ENCODE peak calls at places on chromosomes 1 and 21, in seven cellular contexts. T is body of pancreas; M is CD8-positive, alpha-beta T cell; L is thoracic aorta; E is mammary epithelial cell; Y is stomach; W is HepG2. X is an unnamed sample.
A peak's percentile ranks its signal among the peaks of the same experiment; 100 is the strongest.

GRCh38 chr1:178472531-178472930 is 24.2 kb downstream of the CLEC20A start:
- DNase-seq in W (no peak), M (no peak), E (no peak), Y (no peak), L (no peak), T (no peak), X (no peak)

GRCh38 chr1:210332719-210333398 is 4.2 kb downstream of the HHAT start:
- DNase-seq in T (no peak), L (no peak), E (peak; percentile 86), Y (no peak), W (no peak), M (no peak), X (no peak)

GRCh38 chr21:45809421-45809820 is 165.9 kb downstream of the PCBP3 start:
- DNase-seq in Y (no peak), T (no peak), E (no peak), L (no peak), M (no peak), W (no peak), X (no peak)

GRCh38 chr1:50724626-50725286 is 235.3 kb downstream of the FAF1 start:
- DNase-seq in W (no peak), Y (no peak), T (no peak), L (no peak), E (no peak), M (no peak), X (no peak)

GRCh38 chr1:108114026-108114599 is 86.0 kb downstream of the SLC25A24 start:
- DNase-seq in L (no peak), W (no peak), E (no peak), M (no peak), Y (no peak), T (no peak), X (no peak)

GRCh38 chr1:229895605-229896004 is 171.4 kb upstream of the GALNT2 start:
- DNase-seq in W (no peak), M (no peak), T (no peak), Y (no peak), L (no peak), E (no peak), X (no peak)

GRCh38 chr21:13368200-13368599 is 241.4 kb upstream of the POTED start:
- DNase-seq in T (no peak), W (no peak), L (no peak), Y (no peak), E (no peak), M (no peak), X (no peak)

GRCh38 chr1:53066941-53067738 is 5.1 kb downstream of the PODN start:
- DNase-seq in M (no peak), E (no peak), Y (peak; percentile 11), L (no peak), T (no peak), W (no peak), X (no peak)

GRCh38 chr1:225412803-225413338 is 15.0 kb downstream of the LBR start:
- DNase-seq in W (peak; percentile 81), Y (peak; percentile 65), M (no peak), T (peak; percentile 85), E (no peak), L (no peak), X (no peak)
- H3K4me3 ChIP-seq in W (peak overlapping the region; percentile 19), Y (no peak overlapping the region), M (no peak overlapping the region), T (no peak overlapping the region), E (no peak overlapping the region), L (no peak overlapping the region), X (no peak overlapping the region)

DNA sequence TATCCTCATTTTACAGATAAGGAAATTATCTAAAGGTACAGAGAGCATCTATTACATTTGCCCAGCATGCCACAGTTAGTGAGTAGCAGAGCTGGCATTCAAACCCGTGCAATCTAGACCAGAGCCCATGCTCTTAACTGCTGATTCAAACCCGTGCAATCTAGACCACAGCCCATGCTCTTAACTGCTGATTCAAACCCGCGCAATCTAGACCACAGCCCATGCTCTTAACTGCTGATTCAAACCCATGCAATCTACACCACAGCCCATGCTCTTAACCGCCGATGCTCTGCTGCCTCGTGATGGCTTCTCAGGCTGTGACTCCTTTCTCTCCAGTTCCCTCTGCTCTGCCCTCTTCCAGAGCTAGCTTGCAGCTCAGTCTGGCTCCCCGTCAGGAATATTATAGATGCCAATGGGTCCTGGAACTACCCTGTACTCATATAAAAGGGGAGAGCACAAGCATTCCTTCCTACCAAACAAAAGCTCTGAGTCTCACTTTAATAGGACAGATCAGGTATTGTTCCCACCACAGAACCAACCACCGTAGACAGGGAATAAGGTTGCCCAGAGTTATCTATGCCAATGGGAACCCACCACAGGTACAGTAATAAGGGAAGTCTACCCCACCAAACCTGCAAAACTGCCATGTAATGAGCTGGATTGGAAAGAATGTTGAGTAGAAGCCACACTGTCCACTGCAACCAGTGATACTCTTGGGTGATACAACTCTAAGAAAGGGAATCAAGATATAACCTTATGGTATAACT is 78.4 kb downstream of the SMYD3 start:
- DNase-seq in W (no peak), M (no peak), T (no peak), E (peak; percentile 98), L (no peak), Y (no peak), X (peak; percentile 83)
- H3K27ac ChIP-seq in W (no peak overlapping the region), M (no peak overlapping the region), T (no peak overlapping the region), E (peak overlapping the region; percentile 56), L (no peak overlapping the region), Y (no peak overlapping the region), X (peak overlapping the region; percentile 97)

DNA sequence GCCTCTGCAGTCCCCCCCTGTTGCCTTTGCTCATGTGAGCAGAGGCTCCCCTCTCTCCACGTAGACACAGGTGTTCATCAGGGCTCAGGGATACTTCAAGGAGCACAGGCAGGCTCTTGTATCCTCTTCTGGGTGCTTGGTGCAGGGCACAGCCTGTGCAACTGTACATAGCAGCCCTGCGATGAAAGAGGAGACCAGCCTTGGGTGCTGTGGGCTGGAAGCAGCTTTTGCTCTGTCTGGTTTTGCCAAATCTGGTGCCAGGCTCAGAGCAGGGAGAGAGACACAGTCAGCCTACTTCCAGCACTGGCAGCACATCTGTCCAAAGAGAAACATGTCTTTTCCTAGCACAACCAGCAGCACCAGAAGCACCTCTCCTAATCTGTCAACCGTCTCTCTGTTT is 132.1 kb downstream of the ETS2 start:
- DNase-seq in L (no peak), Y (no peak), W (no peak), T (no peak), M (no peak), E (no peak), X (no peak)
- H3K4me3 ChIP-seq in L (no peak overlapping the region), Y (no peak overlapping the region), W (no peak overlapping the region), T (no peak overlapping the region), M (no peak overlapping the region), E (no peak overlapping the region), X (no peak overlapping the region)

GRCh38 chr21:23245231-23245630 is 2247.0 kb downstream of the NCAM2 start:
- DNase-seq in E (no peak), T (no peak), L (no peak), W (no peak), Y (no peak), M (no peak), X (no peak)

GRCh38 chr21:23247334-23247733 is 2249.1 kb downstream of the NCAM2 start:
- DNase-seq in Y (no peak), L (no peak), M (no peak), W (no peak), T (no peak), E (no peak), X (no peak)

GRCh38 chr21:23249760-23250159 is 2251.6 kb downstream of the NCAM2 start:
- DNase-seq in L (no peak), Y (no peak), W (no peak), E (no peak), T (no peak), M (no peak), X (no peak)
- H3K27ac ChIP-seq in L (no peak overlapping the region), Y (no peak overlapping the region), W (no peak overlapping the region), E (no peak overlapping the region), T (no peak overlapping the region), M (no peak overlapping the region), X (no peak overlapping the region)

GRCh38 chr1:167909691-167910180 is 4.2 kb downstream of the ADCY10 start:
- DNase-seq in W (no peak), M (no peak), Y (no peak), T (no peak), L (no peak), E (no peak), X (no peak)

GRCh38 chr1:167905671-167906070 is 8.3 kb downstream of the ADCY10 start:
- DNase-seq in W (no peak), M (no peak), T (no peak), L (no peak), Y (no peak), E (no peak), X (no peak)

GRCh38 chr1:167900907-167901306 is 13.0 kb downstream of the ADCY10 start:
- DNase-seq in M (no peak), L (no peak), E (no peak), W (no peak), T (no peak), Y (no peak), X (no peak)

GRCh38 chr1:167905182-167905581 is 8.8 kb downstream of the ADCY10 start:
- DNase-seq in E (no peak), M (no peak), L (no peak), W (peak; percentile 48), Y (no peak), T (no peak), X (no peak)

GRCh38 chr1:167904641-167905040 is 9.3 kb downstream of the ADCY10 start:
- DNase-seq in M (no peak), Y (no peak), L (no peak), W (no peak), T (no peak), E (peak; percentile 32), X (peak; percentile 78)
- H3K4me3 ChIP-seq in M (no peak overlapping the region), Y (no peak overlapping the region), L (no peak overlapping the region), W (peak overlapping the region; percentile 36), T (no peak overlapping the region), E (no peak overlapping the region), X (no peak overlapping the region)

GRCh38 chr1:93585059-93585966 is 96.3 kb downstream of the BCAR3 start:
- DNase-seq in M (no peak), W (peak; percentile 89), L (no peak), T (peak; percentile 99), E (peak; percentile 82), Y (peak; percentile 99), X (peak; percentile 40)
- H3K27ac ChIP-seq in M (no peak overlapping the region), W (peak overlapping the region; percentile 51), L (peak overlapping the region; percentile 25), T (peak overlapping the region; percentile 89), E (peak overlapping the region; percentile 64), Y (peak overlapping the region; percentile 86), X (no peak overlapping the region)

X was measured in SJSA1.